ENCODE peak calls at places on chromosomes 6 and 20, in six cellular contexts. I, D, F, O, U and V are unnamed samples.

GRCh38 chr6:142726616-142727015 is 218.4 kb downstream of the HIVEP2 start:
- DNase-seq in U (no peak), D (no peak), O (no peak), F (no peak), I (no peak), V (no peak)

GRCh38 chr6:41424370-41425058 is 89.1 kb downstream of the NCR2 start:
- DNase-seq in O (peak; percentile 80), I (peak; percentile 56), U (peak; percentile 83), F (peak; percentile 51), D (peak; percentile 96), V (no peak)

GRCh38 chr20:18252597-18253451 is 35.5 kb upstream of the ZNF133 start:
- DNase-seq in I (no peak), O (peak; percentile 53), F (no peak), U (no peak), D (peak; percentile 68), V (no peak)

GRCh38 chr20:34049897-34050695 is 56.4 kb downstream of the RALY start:
- DNase-seq in D (no peak), F (no peak), I (no peak), U (no peak), O (no peak), V (no peak)

GRCh38 chr6:87297115-87297514 is 25.3 kb upstream of the SMIM8 start:
- DNase-seq in D (no peak), U (no peak), I (no peak), O (no peak), F (no peak), V (no peak)

GRCh38 chr6:142872376-142872775 is 72.6 kb downstream of the HIVEP2 start:
- DNase-seq in D (no peak), U (no peak), I (no peak), F (no peak), O (no peak), V (no peak)

GRCh38 chr6:17656092-17656491 is 50.6 kb downstream of the NUP153 start:
- DNase-seq in F (no peak), U (no peak), D (no peak), O (no peak), I (no peak), V (no peak)

GRCh38 chr20:16191496-16191895 is 381.8 kb downstream of the KIF16B start:
- DNase-seq in O (no peak), F (no peak), U (no peak), D (no peak), I (no peak), V (no peak)

GRCh38 chr20:3843490-3843889 is 3.1 kb upstream of the MAVS start:
- DNase-seq in D (no peak), O (peak; percentile 66), F (no peak), I (no peak), U (no peak), V (no peak)

GRCh38 chr20:52129611-52130010 is 62.0 kb downstream of the ZFP64 start:
- DNase-seq in O (no peak), U (no peak), F (no peak), D (no peak), I (no peak), V (no peak)

GRCh38 chr6:147678256-147678655 is 169.8 kb downstream of the SAMD5 start:
- DNase-seq in O (no peak), F (no peak), U (no peak), I (no peak), D (no peak), V (no peak)

GRCh38 chr6:116313377-116313776 is 33.6 kb upstream of the TSPYL1 start:
- DNase-seq in I (no peak), O (no peak), F (no peak), D (no peak), U (no peak), V (no peak)

GRCh38 chr20:50911030-50911429 is 20.2 kb downstream of the ADNP start:
- DNase-seq in O (no peak), D (no peak), U (no peak), F (no peak), I (no peak), V (no peak)

GRCh38 chr6:33091957-33092356 is 16.2 kb downstream of the HLA-DPB1 start:
- DNase-seq in D (no peak), U (peak; percentile 66), O (no peak), F (no peak), I (no peak), V (no peak)

GRCh38 chr6:144150673-144151009 is 324 bp downstream of the STX11 start:
- DNase-seq in D (no peak), F (no peak), I (no peak), O (peak; percentile 51), U (peak; percentile 48), V (no peak)